ENCODE peak calls at places on chromosomes 7 and 10, in five cellular contexts. N is HCT116, A is esophagus squamous epithelium, L is spleen, V is prostate gland. K is an unnamed sample.

GRCh38 chr10:114874827-114875541 is 53.4 kb downstream of the FHIP2A start:
- DNase-seq in L (peak; percentile 81), N (no peak), A (no peak), V (no peak), K (peak; percentile 30)

GRCh38 chr10:64726466-64726865 is 1205.3 kb downstream of the REEP3 start:
- DNase-seq in A (no peak), N (no peak), L (no peak), V (no peak), K (no peak)

GRCh38 chr10:74293686-74294365 is 142.8 kb downstream of the ADK start:
- DNase-seq in A (no peak), V (no peak), L (no peak), N (no peak), K (no peak)

GRCh38 chr7:141238546-141239218 is 164.8 kb downstream of the TMEM178B start:
- DNase-seq in A (no peak), V (no peak), N (no peak), L (no peak), K (no peak)

GRCh38 chr7:134593530-134594392 is 44.9 kb downstream of the AKR1B15 start:
- DNase-seq in V (peak; percentile 24), N (no peak), A (no peak), L (no peak), K (peak; percentile 94)

GRCh38 chr10:89478739-89479116 is 56.7 kb downstream of the SLC16A12 start:
- DNase-seq in A (no peak), V (no peak), N (no peak), L (no peak), K (no peak)

GRCh38 chr10:72667207-72667864 is 24.6 kb upstream of the MCU start:
- DNase-seq in L (no peak), A (no peak), N (no peak), V (no peak), K (no peak)

GRCh38 chr7:80335473-80336232 is 176.2 kb downstream of the GNAT3 start:
- DNase-seq in N (no peak), L (no peak), A (no peak), V (no peak), K (peak; percentile 23)

GRCh38 chr10:76033457-76034196 is 602.2 kb downstream of the LRMDA start:
- DNase-seq in V (peak; percentile 83), L (no peak), N (no peak), A (no peak), K (no peak)

GRCh38 chr7:131329176-131329570 is 1.5 kb downstream of the MKLN1 start:
- DNase-seq in N (no peak), A (no peak), V (no peak), L (no peak), K (peak; percentile 28)

DNA sequence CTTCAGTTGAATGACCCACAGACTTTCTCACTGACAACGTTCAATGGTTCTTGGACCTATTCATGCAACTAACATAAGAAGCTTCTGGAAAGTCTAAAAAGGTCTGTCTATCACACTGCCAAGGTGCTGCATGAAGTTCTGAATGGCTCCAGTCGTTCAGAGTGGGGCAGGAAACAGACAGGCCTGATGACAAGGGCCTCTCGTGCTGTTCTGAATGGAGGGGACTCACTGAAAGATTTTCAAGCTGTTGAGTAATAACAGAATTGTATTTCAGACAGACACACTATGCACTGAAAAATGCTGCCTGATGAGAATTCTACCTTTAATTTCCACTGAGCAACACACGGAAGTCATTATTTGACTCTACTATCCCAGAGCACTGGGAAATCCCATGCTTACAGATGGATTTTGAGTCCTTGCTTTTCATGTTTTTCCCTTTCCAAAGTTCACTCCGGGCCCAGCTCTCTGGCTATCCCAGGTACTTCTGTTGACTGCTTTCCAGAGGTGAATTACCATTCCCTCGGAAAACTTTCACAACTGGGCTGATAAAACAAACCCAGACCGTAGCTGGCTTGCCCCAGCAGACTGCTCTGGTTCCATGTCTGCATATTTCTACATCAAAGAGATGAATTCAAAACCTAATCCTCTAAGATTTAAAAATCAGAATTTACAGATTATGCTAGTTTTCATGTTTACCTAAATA is 204.9 kb upstream of the FRMD4A start:
- DNase-seq in L (no peak), V (no peak), A (no peak), N (no peak), K (no peak)
- TF ChIP-seq POLR2A in L (no peak), V (no peak), A (no peak), N (no peak), K (no peak)

DNA sequence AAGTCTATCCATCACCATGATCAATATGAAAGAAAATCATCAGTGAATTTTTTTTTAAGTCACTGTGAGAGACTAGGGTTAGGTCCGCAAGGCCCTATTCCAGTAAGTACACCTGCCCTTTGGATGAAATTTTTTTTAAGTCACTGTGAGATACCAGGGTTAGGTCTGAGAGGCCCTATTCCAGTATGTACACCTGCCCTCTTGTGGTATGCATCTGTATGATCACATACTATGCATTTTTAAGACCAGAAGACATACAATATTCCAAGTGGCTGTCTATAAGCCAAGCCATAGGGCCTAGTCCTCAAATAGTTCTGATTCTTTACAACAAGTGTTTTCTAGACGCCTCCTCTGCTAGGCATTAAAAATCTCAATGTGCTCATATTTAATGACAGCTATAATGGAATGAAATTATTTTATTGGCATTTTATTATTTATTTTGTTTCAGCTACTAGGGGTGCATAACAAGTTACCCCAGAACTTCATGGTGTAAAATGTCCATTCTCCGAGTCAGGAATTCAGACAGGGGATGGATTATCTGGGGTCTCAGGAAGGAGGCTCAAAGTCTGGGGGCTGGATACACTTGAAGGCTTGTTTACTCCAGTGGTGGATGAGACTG is 53.1 kb downstream of the TEX36 start:
- DNase-seq in A (no peak), V (no peak), L (no peak), N (peak; percentile 66), K (no peak)
- TF ChIP-seq CTCF in A (peak; percentile 30), V (peak; percentile 39), L (no peak), N (peak; percentile 79), K (peak; percentile 18)

GRCh38 chr10:92470026-92470425 is 103.9 kb downstream of the IDE start:
- DNase-seq in A (no peak), V (no peak), L (no peak), N (no peak), K (no peak)
- H3K36me3 ChIP-seq in A (peaks cover 100% of the 10 kb centered on the region), V (peaks cover 4% of the 10 kb centered on the region), L (peaks cover 98% of the 10 kb centered on the region), N (peaks cover 12% of the 10 kb centered on the region), K (no peaks in the 10 kb centered on the region)

GRCh38 chr7:139341776-139342244 is 673 bp downstream of the FMC1 start:
- DNase-seq in N (no peak), A (no peak), L (peak; percentile 12), V (no peak), K (no peak)
- TF ChIP-seq POLR2A in N (no peak), A (no peak), L (no peak), V (no peak), K (no peak)